ENCODE peak calls at places on chromosomes 16 and 17, in seven cellular contexts. A is amniotic stem cell, B is left ventricle myocardium superior, Y is ovary, L is brain microvascular endothelial cell, F is memory B cell, P is EL. R is an unnamed sample.

GRCh38 chr17:44221072-44221861 is 1.8 kb upstream of the UBTF start:
- DNase-seq in A (peak), B (peak), Y (peak), L (peak), F (peak), P (peak), R (peak)

GRCh38 chr17:33328129-33328528 is 35.0 kb upstream of the ASIC2 start:
- DNase-seq in A (no peak), B (no peak), Y (no peak), L (no peak), F (no peak), P (no peak), R (peak)

GRCh38 chr17:60149691-60150582 is at the start of gene CA4:
- DNase-seq in A (no peak), B (no peak), Y (no peak), L (no peak), F (no peak), P (no peak), R (no peak)

GRCh38 chr16:4494746-4495490 is 18.7 kb downstream of the HMOX2 start:
- DNase-seq in A (no peak), B (no peak), Y (no peak), L (peak), F (no peak), P (peak), R (peak)

GRCh38 chr16:69017036-69017783 is 88.2 kb upstream of the HAS3 start:
- DNase-seq in A (no peak), B (no peak), Y (no peak), L (peak), F (no peak), P (peak), R (peak)

GRCh38 chr16:15682105-15682570 is 32.1 kb downstream of the NDE1 start:
- DNase-seq in A (peak), B (no peak), Y (no peak), L (peak), F (no peak), P (peak), R (peak)

GRCh38 chr17:81422776-81423697 is 27.8 kb downstream of the BAHCC1 start:
- DNase-seq in A (peak), B (peak), Y (peak), L (peak), F (no peak), P (peak), R (peak)

GRCh38 chr16:78230832-78231231 is 131.4 kb downstream of the WWOX start:
- DNase-seq in A (no peak), B (no peak), Y (no peak), L (no peak), F (no peak), P (no peak), R (no peak)

GRCh38 chr17:76529643-76530488 is 7.6 kb downstream of the CYGB start:
- DNase-seq in A (no peak), B (peak), Y (peak), L (peak), F (no peak), P (peak), R (peak)

GRCh38 chr16:12059216-12059769 is 82.8 kb downstream of the SNX29 start:
- DNase-seq in A (no peak), B (peak), Y (no peak), L (no peak), F (no peak), P (no peak), R (no peak)

GRCh38 chr17:81870155-81870977 is 771 bp downstream of the ARHGDIA start:
- DNase-seq in A (no peak), B (peak), Y (peak), L (peak), F (peak), P (peak), R (peak)

GRCh38 chr16:23420011-23420410 is 33.0 kb downstream of the COG7 start:
- DNase-seq in A (no peak), B (no peak), Y (no peak), L (peak), F (no peak), P (peak), R (no peak)

GRCh38 chr16:14131774-14132695 is 60.9 kb downstream of the MRTFB start:
- DNase-seq in A (no peak), B (no peak), Y (no peak), L (no peak), F (no peak), P (no peak), R (peak)

R was measured in GM23248.